ENCODE peak calls at places on chromosomes 13 and 19, in eight cellular contexts. F, B, K, T, M, Q, H and V are unnamed samples.

GRCh38 chr19:51372649-51373504 is at the start of gene NKG7:
- DNase-seq in F (no peak), B (no peak), K (no peak), T (no peak), M (no peak), Q (peak), H (no peak), V (no peak)

GRCh38 chr19:16645140-16645539 is 14.8 kb downstream of the SMIM7 start:
- DNase-seq in F (no peak), B (no peak), K (no peak), T (no peak), M (no peak), Q (no peak), H (no peak), V (no peak)

GRCh38 chr19:53333071-53333465 is 481 bp upstream of the ZNF845 start:
- DNase-seq in F (no peak), B (no peak), K (no peak), T (peak), M (no peak), Q (peak), H (no peak), V (peak)

GRCh38 chr13:110023729-110024645 is 237.6 kb upstream of the IRS2 start:
- DNase-seq in F (no peak), B (no peak), K (no peak), T (no peak), M (no peak), Q (no peak), H (no peak), V (peak)

GRCh38 chr19:29515233-29515619 is 10.6 kb upstream of the VSTM2B start:
- DNase-seq in F (no peak), B (no peak), K (no peak), T (no peak), M (no peak), Q (no peak), H (no peak), V (no peak)

GRCh38 chr13:29696606-29697005 is 101.1 kb upstream of the SLC7A1 start:
- DNase-seq in F (no peak), B (no peak), K (no peak), T (no peak), M (no peak), Q (no peak), H (no peak), V (no peak)

GRCh38 chr19:19567391-19567790 is 29.3 kb downstream of the CILP2 start:
- DNase-seq in F (no peak), B (no peak), K (no peak), T (no peak), M (no peak), Q (no peak), H (no peak), V (peak)

GRCh38 chr13:98674968-98675528 is 77.4 kb downstream of the SLC15A1 start:
- DNase-seq in F (no peak), B (no peak), K (no peak), T (no peak), M (no peak), Q (no peak), H (no peak), V (no peak)

GRCh38 chr13:51714663-51715168 is 89.2 kb downstream of the DHRS12 start:
- DNase-seq in F (peak), B (no peak), K (no peak), T (no peak), M (no peak), Q (no peak), H (no peak), V (no peak)

GRCh38 chr19:15779756-15780476 is 7.5 kb upstream of the OR10H5 start:
- DNase-seq in F (no peak), B (no peak), K (no peak), T (no peak), M (no peak), Q (no peak), H (no peak), V (peak)

GRCh38 chr19:6674868-6675305 is 4.9 kb upstream of the TNFSF14 start:
- DNase-seq in F (peak), B (no peak), K (peak), T (no peak), M (no peak), Q (peak), H (peak), V (peak)

GRCh38 chr13:20254076-20254475 is 22.0 kb upstream of the GJB6 start:
- DNase-seq in F (no peak), B (no peak), K (no peak), T (no peak), M (no peak), Q (no peak), H (no peak), V (no peak)

GRCh38 chr19:50377051-50377441 is 789 bp downstream of the NR1H2 start:
- DNase-seq in F (no peak), B (no peak), K (no peak), T (no peak), M (no peak), Q (no peak), H (no peak), V (peak)

GRCh38 chr19:33392341-33393285 is 19.1 kb downstream of the CEBPG start:
- DNase-seq in F (no peak), B (no peak), K (no peak), T (no peak), M (no peak), Q (no peak), H (no peak), V (no peak)

GRCh38 chr19:1841209-1841924 is 6.9 kb downstream of the REXO1 start:
- DNase-seq in F (no peak), B (no peak), K (no peak), T (no peak), M (no peak), Q (peak), H (no peak), V (no peak)

GRCh38 chr19:35346193-35347052 is 1.3 kb upstream of the FFAR1 start:
- DNase-seq in F (no peak), B (no peak), K (no peak), T (no peak), M (no peak), Q (peak), H (no peak), V (no peak)

GRCh38 chr19:13079542-13079986 is 23.1 kb downstream of the LYL1 start:
- DNase-seq in F (no peak), B (no peak), K (no peak), T (no peak), M (no peak), Q (peak), H (no peak), V (peak)

GRCh38 chr19:17043744-17044143 is 17.1 kb upstream of the CPAMD8 start:
- DNase-seq in F (no peak), B (no peak), K (no peak), T (no peak), M (no peak), Q (no peak), H (peak), V (no peak)

GRCh38 chr19:34969721-34970120 is 5.7 kb upstream of the ZNF792 start:
- DNase-seq in F (no peak), B (no peak), K (no peak), T (no peak), M (no peak), Q (no peak), H (no peak), V (no peak)

GRCh38 chr19:4208385-4209094 is 20.8 kb upstream of the EBI3 start:
- DNase-seq in F (no peak), B (no peak), K (no peak), T (no peak), M (no peak), Q (no peak), H (no peak), V (no peak)

GRCh38 chr13:44759723-44760360 is 183.7 kb upstream of the TSC22D1 start:
- DNase-seq in F (no peak), B (no peak), K (no peak), T (no peak), M (no peak), Q (no peak), H (no peak), V (no peak)

GRCh38 chr13:113801289-113801961 is 42.4 kb downstream of the TMEM255B start:
- DNase-seq in F (no peak), B (no peak), K (no peak), T (no peak), M (no peak), Q (no peak), H (no peak), V (no peak)

GRCh38 chr13:101639711-101640110 is 187.2 kb downstream of the ITGBL1 start:
- DNase-seq in F (no peak), B (no peak), K (no peak), T (no peak), M (no peak), Q (no peak), H (no peak), V (no peak)

GRCh38 chr13:99373436-99373835 is 66.2 kb upstream of the GPR183 start:
- DNase-seq in F (no peak), B (no peak), K (no peak), T (no peak), M (no peak), Q (no peak), H (no peak), V (no peak)

GRCh38 chr19:18978616-18979015 is 37.6 kb upstream of the HOMER3 start:
- DNase-seq in F (no peak), B (no peak), K (no peak), T (no peak), M (no peak), Q (no peak), H (no peak), V (no peak)

GRCh38 chr13:112442483-112443090 is 66.4 kb downstream of the SPACA7 start:
- DNase-seq in F (no peak), B (peak), K (no peak), T (no peak), M (no peak), Q (no peak), H (peak), V (no peak)

GRCh38 chr19:14035706-14036105 is 4.1 kb downstream of the IL27RA start:
- DNase-seq in F (no peak), B (no peak), K (no peak), T (no peak), M (no peak), Q (no peak), H (no peak), V (no peak)

GRCh38 chr19:16457195-16457953 is 14.4 kb downstream of the EPS15L1 start:
- DNase-seq in F (no peak), B (peak), K (no peak), T (no peak), M (no peak), Q (no peak), H (no peak), V (peak)

GRCh38 chr19:49327878-49328544 is 3.0 kb upstream of the SLC6A16 start:
- DNase-seq in F (peak), B (no peak), K (no peak), T (no peak), M (no peak), Q (peak), H (no peak), V (no peak)

GRCh38 chr13:30339721-30340366 is 32.5 kb upstream of the KATNAL1 start:
- DNase-seq in F (no peak), B (peak), K (no peak), T (no peak), M (no peak), Q (no peak), H (no peak), V (no peak)

GRCh38 chr19:33376423-33376822 is 2.9 kb downstream of the CEBPG start:
- DNase-seq in F (peak), B (no peak), K (no peak), T (no peak), M (peak), Q (no peak), H (no peak), V (peak)

GRCh38 chr19:34332027-34332786 is 32.8 kb upstream of the GPI start:
- DNase-seq in F (no peak), B (no peak), K (no peak), T (no peak), M (no peak), Q (no peak), H (no peak), V (no peak)

GRCh38 chr19:38337360-38337653 is 1.7 kb downstream of the CATSPERG start:
- DNase-seq in F (no peak), B (no peak), K (no peak), T (no peak), M (no peak), Q (no peak), H (no peak), V (no peak)

GRCh38 chr13:101575591-101575990 is 123.1 kb downstream of the ITGBL1 start:
- DNase-seq in F (no peak), B (no peak), K (no peak), T (no peak), M (no peak), Q (no peak), H (no peak), V (no peak)

GRCh38 chr19:53894736-53895135 is 12.7 kb downstream of the PRKCG start:
- DNase-seq in F (no peak), B (no peak), K (no peak), T (no peak), M (no peak), Q (no peak), H (no peak), V (no peak)

GRCh38 chr19:57269515-57270250 is 10.6 kb upstream of the ZNF460 start:
- DNase-seq in F (no peak), B (no peak), K (no peak), T (no peak), M (peak), Q (no peak), H (no peak), V (no peak)

GRCh38 chr19:45999653-46000121 is 4.4 kb downstream of the CCDC61 start:
- DNase-seq in F (no peak), B (no peak), K (no peak), T (no peak), M (no peak), Q (no peak), H (no peak), V (no peak)

GRCh38 chr19:38838208-38838985 is 6.8 kb upstream of the ECH1 start:
- DNase-seq in F (no peak), B (no peak), K (no peak), T (no peak), M (no peak), Q (no peak), H (no peak), V (peak)

GRCh38 chr19:49799798-49800376 is 13.2 kb downstream of the FUZ start:
- DNase-seq in F (no peak), B (no peak), K (no peak), T (no peak), M (no peak), Q (no peak), H (no peak), V (peak)